ENCODE peak calls at places on chromosomes 6 and 20, in four cellular contexts. One of them, this sample, is unnamed.
A peak's percentile ranks its signal among the peaks of the same experiment; 100 is the strongest.

GRCh38 chr20:19956976-19957375 is 60.2 kb upstream of the NAA20 start:
- DNase-seq in heart right ventricle: no peak
- DNase-seq in prostate gland: no peak
- DNase-seq in fibroblast of lung: no peak
- DNase-seq in this sample: no peak

GRCh38 chr6:165877192-165877591 is 214.2 kb upstream of the PDE10A start:
- DNase-seq in heart right ventricle: no peak
- DNase-seq in fibroblast of lung: no peak
- DNase-seq in prostate gland: no peak
- DNase-seq in this sample: no peak

GRCh38 chr6:164409309-164410009 is 899.9 kb downstream of the C6orf118 start:
- DNase-seq in prostate gland: no peak
- DNase-seq in fibroblast of lung: no peak
- DNase-seq in heart right ventricle: no peak
- DNase-seq in this sample: no peak

GRCh38 chr20:675453-676314 is at the start of gene SCRT2:
- DNase-seq in heart right ventricle: peak; percentile 89
- DNase-seq in prostate gland: peak; percentile 76
- DNase-seq in fibroblast of lung: peak; percentile 63
- DNase-seq in this sample: no peak

GRCh38 chr20:40887100-40887499 is 141.5 kb upstream of the TOP1 start:
- DNase-seq in prostate gland: no peak
- DNase-seq in fibroblast of lung: no peak
- DNase-seq in heart right ventricle: no peak
- DNase-seq in this sample: no peak

GRCh38 chr6:155309150-155309549 is 5.1 kb downstream of the TFB1M start:
- DNase-seq in prostate gland: no peak
- DNase-seq in heart right ventricle: no peak
- DNase-seq in fibroblast of lung: peak; percentile 5
- DNase-seq in this sample: no peak

GRCh38 chr6:74091133-74091793 is 395.3 kb downstream of the CD109 start:
- DNase-seq in prostate gland: no peak
- DNase-seq in heart right ventricle: no peak
- DNase-seq in fibroblast of lung: peak; percentile 63
- DNase-seq in this sample: no peak

GRCh38 chr6:41894366-41895299 is 542 bp downstream of the USP49 start:
- DNase-seq in prostate gland: no peak
- DNase-seq in fibroblast of lung: no peak
- DNase-seq in heart right ventricle: no peak
- DNase-seq in this sample: no peak

GRCh38 chr6:69843189-69843588 is 23.2 kb upstream of the COL19A1 start:
- DNase-seq in prostate gland: no peak
- DNase-seq in heart right ventricle: no peak
- DNase-seq in fibroblast of lung: no peak
- DNase-seq in this sample: no peak

GRCh38 chr6:42177514-42178364 is 4.6 kb downstream of the GUCA1A start:
- DNase-seq in fibroblast of lung: no peak
- DNase-seq in prostate gland: no peak
- DNase-seq in heart right ventricle: no peak
- DNase-seq in this sample: no peak

GRCh38 chr6:108635505-108636226 is 74.9 kb downstream of the FOXO3 start:
- DNase-seq in prostate gland: no peak
- DNase-seq in fibroblast of lung: no peak
- DNase-seq in heart right ventricle: no peak
- DNase-seq in this sample: no peak

GRCh38 chr6:140677781-140678528 is 1303.5 kb upstream of the CITED2 start:
- DNase-seq in fibroblast of lung: peak; percentile 24
- DNase-seq in prostate gland: no peak
- DNase-seq in heart right ventricle: no peak
- DNase-seq in this sample: no peak

GRCh38 chr20:60345106-60345505 is 386.9 kb downstream of the CDH26 start:
- DNase-seq in prostate gland: no peak
- DNase-seq in fibroblast of lung: no peak
- DNase-seq in heart right ventricle: no peak
- DNase-seq in this sample: no peak

GRCh38 chr6:82088978-82089855 is 158.3 kb downstream of the IBTK start:
- DNase-seq in fibroblast of lung: no peak
- DNase-seq in heart right ventricle: no peak
- DNase-seq in prostate gland: no peak
- DNase-seq in this sample: no peak

GRCh38 chr6:139406577-139407343 is 32.3 kb upstream of the CITED2 start:
- DNase-seq in heart right ventricle: no peak
- DNase-seq in prostate gland: no peak
- DNase-seq in fibroblast of lung: no peak
- DNase-seq in this sample: no peak

GRCh38 chr6:16276991-16277981 is 38.9 kb downstream of the GMPR start:
- DNase-seq in heart right ventricle: peak; percentile 70
- DNase-seq in fibroblast of lung: peak; percentile 84
- DNase-seq in prostate gland: peak; percentile 65
- DNase-seq in this sample: no peak

GRCh38 chr20:5667703-5668528 is 82.3 kb upstream of the SHLD1 start:
- DNase-seq in heart right ventricle: no peak
- DNase-seq in prostate gland: no peak
- DNase-seq in fibroblast of lung: peak; percentile 20
- DNase-seq in this sample: no peak

GRCh38 chr6:167047554-167047953 is 48.4 kb downstream of the CEP43 start:
- DNase-seq in prostate gland: no peak
- DNase-seq in fibroblast of lung: no peak
- DNase-seq in heart right ventricle: peak; percentile 29
- DNase-seq in this sample: no peak

GRCh38 chr20:58215116-58215515 is 13.3 kb downstream of the ANKRD60 start:
- DNase-seq in prostate gland: no peak
- DNase-seq in fibroblast of lung: no peak
- DNase-seq in heart right ventricle: no peak
- DNase-seq in this sample: no peak

GRCh38 chr20:58213112-58213511 is 15.3 kb downstream of the ANKRD60 start:
- DNase-seq in prostate gland: no peak
- DNase-seq in fibroblast of lung: no peak
- DNase-seq in heart right ventricle: no peak
- DNase-seq in this sample: no peak

GRCh38 chr20:58214310-58214709 is 14.1 kb downstream of the ANKRD60 start:
- DNase-seq in heart right ventricle: no peak
- DNase-seq in prostate gland: no peak
- DNase-seq in fibroblast of lung: no peak
- DNase-seq in this sample: no peak

GRCh38 chr20:58212636-58213035 is 15.8 kb downstream of the ANKRD60 start:
- DNase-seq in fibroblast of lung: no peak
- DNase-seq in prostate gland: no peak
- DNase-seq in heart right ventricle: no peak
- DNase-seq in this sample: no peak

GRCh38 chr20:58213716-58214115 is 14.7 kb downstream of the ANKRD60 start:
- DNase-seq in prostate gland: no peak
- DNase-seq in heart right ventricle: no peak
- DNase-seq in fibroblast of lung: no peak
- DNase-seq in this sample: no peak
- TF ChIP-seq CTCF in prostate gland: no peak
- TF ChIP-seq CTCF in heart right ventricle: no peak
- TF ChIP-seq CTCF in fibroblast of lung: no peak
- TF ChIP-seq CTCF in this sample: no peak

GRCh38 chr6:51531623-51532022 is 555.8 kb downstream of the PKHD1 start:
- DNase-seq in fibroblast of lung: no peak
- DNase-seq in heart right ventricle: no peak
- DNase-seq in prostate gland: no peak
- DNase-seq in this sample: no peak
- TF ChIP-seq CTCF in fibroblast of lung: no peak
- TF ChIP-seq CTCF in heart right ventricle: peak; percentile 9
- TF ChIP-seq CTCF in prostate gland: no peak
- TF ChIP-seq CTCF in this sample: peak; percentile 12

DNA sequence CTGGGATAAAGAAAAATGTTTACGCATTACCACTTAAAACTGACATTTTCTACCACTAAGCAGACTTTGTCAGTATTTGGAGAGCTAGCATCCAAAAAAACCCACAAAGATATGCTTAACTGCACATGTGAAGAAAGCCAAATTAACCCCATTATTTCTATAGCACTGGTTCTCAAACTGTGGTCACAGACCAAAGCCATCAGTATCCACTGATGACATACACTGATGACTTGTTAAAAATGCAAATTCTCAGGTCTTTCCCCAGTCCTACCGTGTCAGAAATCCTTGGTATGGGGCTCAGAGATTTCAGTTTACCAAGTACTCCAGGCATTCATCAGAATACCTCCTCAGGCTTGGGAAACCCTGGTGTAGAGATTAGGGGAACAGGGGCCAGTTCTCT is 230.2 kb downstream of the PTPRK start:
- DNase-seq in prostate gland: no peak
- DNase-seq in heart right ventricle: no peak
- DNase-seq in fibroblast of lung: no peak
- DNase-seq in this sample: no peak
- TF ChIP-seq CTCF in prostate gland: no peak
- TF ChIP-seq CTCF in heart right ventricle: no peak
- TF ChIP-seq CTCF in fibroblast of lung: no peak
- TF ChIP-seq CTCF in this sample: no peak

DNA sequence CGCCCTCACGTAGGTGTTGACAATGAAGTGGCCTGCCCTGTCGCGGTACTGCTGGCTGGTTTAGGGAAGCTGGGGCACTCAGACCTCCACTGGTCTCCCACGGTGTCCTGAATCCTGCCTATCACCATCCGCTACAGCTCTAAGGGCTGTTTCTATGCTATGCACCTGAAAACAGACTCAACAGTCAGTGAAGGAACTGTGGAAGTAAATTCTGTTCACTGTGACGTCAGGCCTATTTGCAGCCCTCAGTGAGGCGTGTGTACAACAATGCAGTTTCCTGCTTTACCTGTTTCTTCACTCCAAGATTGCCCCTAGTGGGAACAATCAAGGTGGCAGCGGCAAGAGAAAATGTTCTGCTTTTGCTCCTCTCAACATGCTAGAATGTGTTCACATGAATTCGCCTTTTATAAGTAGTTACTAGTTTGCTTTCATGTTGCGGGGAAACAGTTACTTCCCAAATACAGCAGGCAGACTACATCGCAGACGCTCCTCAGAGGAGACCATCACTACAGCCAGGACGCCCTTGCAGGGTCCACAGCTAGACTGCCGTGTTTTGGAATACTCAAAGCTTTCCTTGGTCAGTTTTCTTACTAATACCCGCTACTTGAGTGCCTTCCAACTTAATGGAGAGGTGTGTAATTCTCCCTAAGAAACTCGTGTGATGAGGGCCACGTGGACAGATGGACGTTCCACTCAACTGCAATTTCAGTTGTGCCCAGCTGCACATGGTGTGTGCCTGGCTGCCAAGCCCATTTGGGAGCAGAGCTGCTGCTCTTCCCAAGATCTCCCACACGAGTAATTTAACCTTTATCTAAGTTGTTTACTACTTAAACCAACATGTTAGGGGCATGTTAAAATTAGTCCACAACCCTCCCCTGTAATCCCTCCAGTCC is 25.4 kb downstream of the DIDO1 start:
- DNase-seq in prostate gland: peak; percentile 71
- DNase-seq in fibroblast of lung: no peak
- DNase-seq in heart right ventricle: no peak
- DNase-seq in this sample: no peak
- TF ChIP-seq CTCF in prostate gland: peak; percentile 64
- TF ChIP-seq CTCF in fibroblast of lung: no peak
- TF ChIP-seq CTCF in heart right ventricle: no peak
- TF ChIP-seq CTCF in this sample: peak; percentile 11

GRCh38 chr6:154292855-154293519 is 63.6 kb downstream of the IPCEF1 start:
- DNase-seq in prostate gland: no peak
- DNase-seq in fibroblast of lung: peak; percentile 63
- DNase-seq in heart right ventricle: no peak
- DNase-seq in this sample: no peak

GRCh38 chr6:154297210-154297609 is 59.4 kb downstream of the IPCEF1 start:
- DNase-seq in fibroblast of lung: no peak
- DNase-seq in heart right ventricle: no peak
- DNase-seq in prostate gland: no peak
- DNase-seq in this sample: no peak

GRCh38 chr6:154295733-154296132 is 60.9 kb downstream of the IPCEF1 start:
- DNase-seq in fibroblast of lung: no peak
- DNase-seq in heart right ventricle: no peak
- DNase-seq in prostate gland: no peak
- DNase-seq in this sample: no peak

GRCh38 chr6:154289818-154290508 is 66.6 kb downstream of the IPCEF1 start:
- DNase-seq in prostate gland: no peak
- DNase-seq in fibroblast of lung: no peak
- DNase-seq in heart right ventricle: no peak
- DNase-seq in this sample: no peak

DNA sequence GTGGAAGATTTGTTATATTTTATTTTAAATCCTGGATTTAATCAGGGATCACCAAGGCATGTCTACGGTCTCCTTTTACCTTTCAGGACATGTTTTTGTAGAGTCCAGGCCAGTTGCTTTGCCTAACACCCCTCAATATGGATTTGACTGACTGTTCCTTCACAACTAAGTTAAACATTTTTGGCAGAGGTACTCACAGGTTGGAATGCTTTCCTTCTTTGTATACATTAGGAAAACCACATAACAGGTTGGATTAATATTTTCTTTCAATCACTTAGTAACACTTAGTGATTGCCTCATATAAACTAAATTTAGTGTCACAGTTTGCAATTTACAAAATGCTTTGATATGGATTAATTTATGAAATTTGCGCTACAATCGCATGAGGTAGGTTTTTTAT is 64.5 kb downstream of the IPCEF1 start:
- DNase-seq in fibroblast of lung: peak; percentile 22
- DNase-seq in prostate gland: no peak
- DNase-seq in heart right ventricle: no peak
- DNase-seq in this sample: no peak
- TF ChIP-seq CTCF in fibroblast of lung: no peak
- TF ChIP-seq CTCF in prostate gland: no peak
- TF ChIP-seq CTCF in heart right ventricle: no peak
- TF ChIP-seq CTCF in this sample: no peak

DNA sequence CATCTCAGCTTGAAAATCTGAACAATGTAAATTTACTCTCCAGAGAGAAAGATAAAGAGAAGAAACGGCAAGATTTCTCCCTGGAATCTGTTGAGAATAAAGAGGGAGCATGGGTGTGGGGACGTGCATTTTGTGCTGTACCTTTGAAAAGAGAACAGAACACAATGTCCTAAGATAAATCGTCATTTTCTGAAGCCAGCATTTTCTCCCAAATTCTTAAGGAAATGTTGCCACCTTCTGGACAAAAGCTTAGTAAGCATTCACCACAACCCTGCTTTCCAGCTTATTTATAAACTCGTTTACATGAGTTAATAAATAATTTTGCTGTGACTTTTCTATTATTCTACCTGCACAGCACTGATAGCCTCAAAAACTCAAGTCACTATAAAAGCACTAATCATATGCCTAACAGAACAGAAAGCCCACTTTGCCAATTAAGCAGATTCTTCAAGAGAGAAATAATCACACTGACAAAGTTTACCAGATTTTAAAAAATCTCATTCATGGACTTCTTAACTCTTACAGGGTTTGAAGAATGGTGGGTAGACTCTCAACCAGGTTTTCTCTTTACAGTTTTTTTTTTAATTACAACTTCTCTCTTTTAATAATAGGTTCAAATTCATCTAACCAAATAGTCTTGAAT is 155.8 kb downstream of the MBOAT1 start:
- DNase-seq in fibroblast of lung: peak; percentile 70
- DNase-seq in heart right ventricle: no peak
- DNase-seq in prostate gland: no peak
- DNase-seq in this sample: peak; percentile 28
- TF ChIP-seq CTCF in fibroblast of lung: peak; percentile 61
- TF ChIP-seq CTCF in heart right ventricle: peak; percentile 54
- TF ChIP-seq CTCF in prostate gland: peak; percentile 69
- TF ChIP-seq CTCF in this sample: peak; percentile 76

This sample was measured in D721Med.